ENCODE peak calls at places on chromosomes 11 and 22, in nine cellular contexts. T is pancreas; X is activated gamma-delta T cell treated with anti-CD3 and anti-CD28 coated beads, Interleukin-2, amount 50 U/mL, for 16 hours; C is NCI-H2029; N is NAMALWA; Z is GM12865; A is Ammon's horn; P is activated T-cell treated with anti-CD3 and anti-CD28 coated beads, Interleukin-2, amount 50 U/mL, for 1 hour; S is GM19239. F is an unnamed sample.

GRCh38 chr11:104238916-104239315 is 75.0 kb upstream of the PDGFD start:
- DNase-seq in Z (no peak), S (no peak), X (no peak), C (no peak), A (no peak), N (no peak), T (no peak), P (no peak), F (no peak)

GRCh38 chr11:100730266-100730665 is 43.2 kb downstream of the ARHGAP42 start:
- DNase-seq in P (no peak), Z (no peak), C (no peak), A (no peak), X (no peak), N (no peak), S (no peak), T (no peak), F (no peak)

GRCh38 chr22:38754247-38755154 is 1.3 kb downstream of the SUN2 start:
- DNase-seq in N (peak; percentile 37), C (peak; percentile 95), X (no peak), T (peak; percentile 89), S (no peak), Z (peak; percentile 65), A (peak; percentile 74), P (no peak), F (peak; percentile 33)

GRCh38 chr22:42174062-42174461 is 43.5 kb upstream of the CYP2D6 start:
- DNase-seq in C (no peak), A (no peak), X (no peak), Z (no peak), T (no peak), N (peak; percentile 26), P (no peak), S (no peak), F (no peak)

GRCh38 chr11:96213500-96213899 is 129.5 kb downstream of the MAML2 start:
- DNase-seq in P (no peak), S (no peak), T (no peak), N (no peak), X (no peak), A (no peak), C (no peak), Z (no peak), F (no peak)

GRCh38 chr11:24234822-24235508 is 261.9 kb upstream of the LUZP2 start:
- DNase-seq in P (no peak), A (no peak), N (no peak), C (no peak), X (no peak), Z (no peak), T (peak; percentile 17), S (no peak), F (peak; percentile 37)

GRCh38 chr11:102793677-102794290 is 4.2 kb downstream of the MMP1 start:
- DNase-seq in Z (no peak), P (no peak), S (no peak), C (no peak), T (no peak), X (no peak), A (no peak), N (no peak), F (no peak)

GRCh38 chr22:25137577-25138525 is 61.8 kb upstream of the CRYBB3 start:
- DNase-seq in T (peak; percentile 36), N (peak; percentile 73), C (no peak), P (no peak), X (no peak), S (no peak), A (no peak), Z (peak; percentile 51), F (peak; percentile 14)

GRCh38 chr11:1652778-1653540 is 23.4 kb downstream of the KRTAP5-5 start:
- DNase-seq in T (peak; percentile 81), S (peak; percentile 93), X (peak; percentile 69), Z (peak; percentile 54), C (peak; percentile 10), P (peak; percentile 84), A (peak; percentile 83), N (peak; percentile 73), F (peak; percentile 42)

GRCh38 chr11:20672575-20672974 is 3.2 kb downstream of the NELL1 start:
- DNase-seq in S (no peak), Z (peak; percentile 16), T (no peak), N (peak; percentile 37), X (no peak), P (no peak), A (peak; percentile 12), C (peak; percentile 26), F (no peak)

GRCh38 chr22:30561402-30562154 is 12.9 kb downstream of the GAL3ST1 start:
- DNase-seq in C (no peak), T (no peak), Z (no peak), N (no peak), S (no peak), X (no peak), A (no peak), P (no peak), F (no peak)

GRCh38 chr11:31326470-31327148 is 42.9 kb downstream of the DCDC1 start:
- DNase-seq in A (no peak), T (no peak), C (no peak), S (no peak), Z (peak; percentile 5), P (no peak), N (no peak), X (no peak), F (no peak)

GRCh38 chr22:22817468-22818201 is 70.0 kb upstream of the IGLL5 start:
- DNase-seq in P (no peak), A (no peak), Z (no peak), X (no peak), T (no peak), N (no peak), S (no peak), C (no peak), F (no peak)

GRCh38 chr22:37256075-37256726 is 12.1 kb upstream of the RAC2 start:
- DNase-seq in A (no peak), P (no peak), C (no peak), T (no peak), X (no peak), S (no peak), N (no peak), Z (peak; percentile 52), F (no peak)

GRCh38 chr22:29987143-29987542 is 93.1 kb upstream of the HORMAD2 start:
- DNase-seq in A (peak; percentile 75), Z (peak; percentile 41), P (no peak), S (no peak), N (no peak), T (no peak), X (no peak), C (no peak), F (no peak)

GRCh38 chr11:128415539-128415938 is 171.8 kb downstream of the ETS1 start:
- DNase-seq in Z (peak; percentile 42), P (no peak), S (no peak), C (no peak), A (no peak), T (no peak), N (no peak), X (no peak), F (no peak)

GRCh38 chr11:3916962-3917361 is 61.5 kb downstream of the STIM1 start:
- DNase-seq in X (no peak), S (no peak), N (no peak), A (no peak), C (no peak), T (no peak), P (no peak), Z (no peak), F (no peak)

GRCh38 chr11:113681711-113682410 is 24.2 kb downstream of the TMPRSS5 start:
- DNase-seq in P (no peak), X (no peak), S (no peak), N (no peak), A (no peak), Z (no peak), C (no peak), T (no peak), F (no peak)

GRCh38 chr11:65718531-65718930 is 2.1 kb downstream of the RNASEH2C start:
- DNase-seq in C (no peak), A (no peak), Z (no peak), S (no peak), T (no peak), P (no peak), X (no peak), N (no peak), F (no peak)

GRCh38 chr22:24105661-24106060 is 75.6 kb upstream of the SUSD2 start:
- DNase-seq in C (no peak), A (no peak), X (no peak), S (no peak), P (no peak), Z (no peak), T (no peak), N (no peak), F (no peak)

GRCh38 chr11:69894126-69895047 is 75.2 kb upstream of the FGF3 start:
- DNase-seq in P (no peak), S (no peak), T (no peak), X (no peak), N (no peak), A (no peak), C (no peak), Z (no peak), F (no peak)

GRCh38 chr11:31940396-31941037 is 129.4 kb upstream of the PAX6 start:
- DNase-seq in S (no peak), C (no peak), T (no peak), A (no peak), P (no peak), X (no peak), N (no peak), Z (no peak), F (no peak)

GRCh38 chr11:134951305-134951700 is 539.3 kb upstream of the B3GAT1 start:
- DNase-seq in S (no peak), X (no peak), C (no peak), A (peak; percentile 72), T (no peak), P (no peak), Z (no peak), N (no peak), F (peak; percentile 42)

GRCh38 chr22:45537734-45538181 is 35.1 kb downstream of the FBLN1 start:
- DNase-seq in Z (no peak), P (no peak), X (no peak), T (no peak), S (no peak), C (no peak), A (peak; percentile 83), N (no peak), F (peak; percentile 47)

GRCh38 chr11:102268083-102268984 is 49.0 kb upstream of the BIRC3 start:
- DNase-seq in T (peak; percentile 97), N (peak; percentile 87), S (peak; percentile 62), A (peak; percentile 43), X (peak; percentile 50), C (peak; percentile 94), Z (peak; percentile 67), P (peak; percentile 81), F (peak; percentile 67)

GRCh38 chr11:77589181-77589520 is 602 bp upstream of the AQP11 start:
- DNase-seq in N (no peak), S (no peak), X (no peak), C (no peak), P (no peak), Z (no peak), A (no peak), T (no peak), F (no peak)

GRCh38 chr11:63917685-63918523 is 940 bp upstream of the RCOR2 start:
- DNase-seq in A (peak; percentile 85), Z (peak; percentile 29), P (peak; percentile 55), N (peak; percentile 46), S (peak; percentile 48), X (no peak), C (peak; percentile 61), T (peak; percentile 60), F (no peak)

GRCh38 chr11:118618991-118619375 is 11.6 kb downstream of the PHLDB1 start:
- DNase-seq in N (no peak), S (no peak), C (no peak), P (no peak), T (no peak), X (no peak), Z (no peak), A (no peak), F (peak; percentile 92)

GRCh38 chr11:32113637-32114203 is 22.8 kb downstream of the RCN1 start:
- DNase-seq in X (no peak), Z (no peak), S (no peak), P (no peak), A (no peak), N (no peak), C (no peak), T (no peak), F (no peak)

GRCh38 chr11:22703561-22703960 is 37.1 kb downstream of the GAS2 start:
- DNase-seq in P (no peak), A (peak; percentile 10), N (no peak), T (no peak), X (no peak), S (no peak), Z (no peak), C (peak; percentile 88), F (peak; percentile 89)

GRCh38 chr11:60762851-60763691 is 6.4 kb downstream of the MS4A15 start:
- DNase-seq in A (no peak), N (peak; percentile 75), P (no peak), T (peak; percentile 64), X (no peak), S (peak; percentile 44), C (peak; percentile 66), Z (peak; percentile 95), F (no peak)